ENCODE peak calls at places on chromosome 18, in five cellular contexts. Z is WTC11; K is T-helper 17 cell; S is mucosa of descending colon; C is stimulated activated effector memory CD8-positive, alpha-beta T cell treated with anti-CD3 and anti-CD28 coated beads, Interleukin-12 subunit alpha, Interleukin-12 subunit beta, amount 100 ng/mL, for 72 hours. N is an unnamed sample.

GRCh38 chr18:4961121-4961909 is 235.7 kb downstream of the AKAIN1 start:
- ATAC-seq in K (no peak), S (no peak), Z (no peak), C (no peak), N (no peak)

GRCh38 chr18:58541137-58541788 is 87.6 kb downstream of the ALPK2 start:
- ATAC-seq in C (no peak), S (no peak), K (peak), Z (peak), N (no peak)

GRCh38 chr18:69123421-69123820 is 277.3 kb upstream of the DOK6 start:
- ATAC-seq in C (no peak), K (no peak), S (no peak), Z (no peak), N (no peak)

GRCh38 chr18:46369323-46369722 is 265.1 kb downstream of the HAUS1 start:
- ATAC-seq in S (no peak), Z (peak), C (no peak), K (no peak), N (no peak)

GRCh38 chr18:10826400-10826799 is 300.6 kb downstream of the NAPG start:
- ATAC-seq in S (no peak), Z (no peak), K (no peak), C (no peak), N (no peak)

GRCh38 chr18:58215005-58215404 is 171.0 kb downstream of the NEDD4L start:
- ATAC-seq in C (no peak), K (no peak), Z (no peak), S (peak), N (no peak)

GRCh38 chr18:50320719-50321118 is 33.2 kb upstream of the CXXC1 start:
- ATAC-seq in S (no peak), Z (no peak), C (no peak), K (no peak), N (no peak)

GRCh38 chr18:26575865-26576217 is 27.5 kb upstream of the KCTD1 start:
- ATAC-seq in C (no peak), K (no peak), S (peak), Z (peak), N (no peak)

GRCh38 chr18:32337821-32338220 is 132.9 kb downstream of the GAREM1 start:
- ATAC-seq in K (no peak), C (no peak), S (no peak), Z (no peak), N (no peak)

GRCh38 chr18:74163019-74163656 is 14.8 kb downstream of the TIMM21 start:
- ATAC-seq in Z (no peak), K (no peak), S (no peak), C (no peak), N (peak)

GRCh38 chr18:72867721-72868665 is at the start of gene NETO1:
- ATAC-seq in Z (peak), K (no peak), C (no peak), S (no peak), N (peak)

GRCh38 chr18:76816127-76816526 is 6.2 kb upstream of the ZNF236 start:
- ATAC-seq in K (no peak), S (no peak), C (peak), Z (peak), N (no peak)

GRCh38 chr18:63207825-63208224 is 111.7 kb downstream of the BCL2 start:
- ATAC-seq in K (no peak), S (no peak), C (no peak), Z (no peak), N (no peak)

GRCh38 chr18:63848159-63848558 is 39.3 kb upstream of the SERPINB2 start:
- ATAC-seq in K (no peak), C (no peak), Z (peak), S (peak), N (no peak)

GRCh38 chr18:68262697-68263293 is 452.1 kb downstream of the TMX3 start:
- ATAC-seq in K (no peak), S (no peak), Z (no peak), C (no peak), N (no peak)

GRCh38 chr18:49304746-49305145 is 155.7 kb downstream of the DYM start:
- ATAC-seq in S (no peak), Z (no peak), K (no peak), C (no peak), N (peak)

GRCh38 chr18:43238429-43238828 is 38.9 kb downstream of the SYT4 start:
- ATAC-seq in K (no peak), S (no peak), C (no peak), Z (no peak), N (no peak)

GRCh38 chr18:63346471-63347183 is 20.4 kb downstream of the KDSR start:
- ATAC-seq in K (no peak), S (no peak), C (no peak), Z (no peak), N (no peak)

GRCh38 chr18:5542393-5543035 is 1.3 kb downstream of the EPB41L3 start:
- ATAC-seq in S (peak), Z (peak), C (no peak), K (no peak), N (no peak)

GRCh38 chr18:63178526-63178880 is 141.1 kb downstream of the BCL2 start:
- ATAC-seq in Z (no peak), K (no peak), C (no peak), S (peak), N (no peak)

GRCh38 chr18:7846315-7846714 is 279.2 kb downstream of the PTPRM start:
- ATAC-seq in S (no peak), K (no peak), Z (no peak), C (no peak), N (no peak)

GRCh38 chr18:63378919-63379638 is 12.1 kb upstream of the KDSR start:
- ATAC-seq in Z (no peak), K (no peak), S (no peak), C (no peak), N (no peak)

GRCh38 chr18:65721634-65722033 is 29.2 kb upstream of the CDH7 start:
- ATAC-seq in S (no peak), Z (no peak), K (no peak), C (no peak), N (no peak)

GRCh38 chr18:55735969-55736368 is 148.0 kb upstream of the TCF4 start:
- ATAC-seq in C (no peak), Z (no peak), S (no peak), K (no peak), N (no peak)

GRCh38 chr18:62347091-62347506 is 22.0 kb downstream of the TNFRSF11A start:
- ATAC-seq in Z (peak), S (no peak), K (no peak), C (peak), N (no peak)

GRCh38 chr18:38611036-38611964 is 1045.7 kb upstream of the CELF4 start:
- ATAC-seq in K (no peak), C (peak), S (no peak), Z (no peak), N (peak)

GRCh38 chr18:10490401-10491289 is 35.2 kb upstream of the NAPG start:
- ATAC-seq in K (peak), S (peak), Z (peak), C (peak), N (peak)

GRCh38 chr18:2857491-2858063 is 10.8 kb downstream of the EMILIN2 start:
- ATAC-seq in S (peak), C (no peak), Z (peak), K (no peak), N (no peak)

GRCh38 chr18:50313031-50313607 is 25.6 kb upstream of the CXXC1 start:
- ATAC-seq in Z (no peak), C (no peak), K (no peak), S (no peak), N (peak)

GRCh38 chr18:11040823-11041712 is 108.3 kb downstream of the PIEZO2 start:
- ATAC-seq in K (no peak), S (peak), Z (peak), C (no peak), N (no peak)

GRCh38 chr18:66724664-66725356 is 120.9 kb upstream of the CDH19 start:
- ATAC-seq in Z (no peak), S (peak), K (no peak), C (no peak), N (no peak)

GRCh38 chr18:57772387-57772799 is 30.7 kb downstream of the ATP8B1 start:
- ATAC-seq in S (peak), C (no peak), K (no peak), Z (no peak), N (no peak)

GRCh38 chr18:22609642-22610041 is 191.9 kb upstream of the CTAGE1 start:
- ATAC-seq in C (no peak), K (no peak), S (peak), Z (peak), N (no peak)

GRCh38 chr18:40864846-40865245 is 1090.2 kb upstream of the PIK3C3 start:
- ATAC-seq in Z (no peak), C (no peak), K (no peak), S (no peak), N (no peak)

GRCh38 chr18:49814147-49814499 is 790 bp upstream of the ACAA2 start:
- ATAC-seq in K (peak), S (peak), C (peak), Z (peak), N (peak)

GRCh38 chr18:32771871-32772499 is 838 bp downstream of the KLHL14 start:
- ATAC-seq in K (peak), C (peak), S (peak), Z (peak), N (peak)

GRCh38 chr18:3120356-3120755 is 99.4 kb downstream of the MYOM1 start:
- ATAC-seq in S (no peak), C (no peak), K (no peak), Z (no peak), N (no peak)

N was measured in stimulated activated memory B cell treated with anti-CD40 and anti-IgM and Interleukin-4, amounts not matched to agents 10 μg/mL and 1 μg/mL and 100 μg/mL, for 72 hours.